ENCODE peak calls at places on chromosomes 5 and 9, in five cellular contexts. L is H1, H is K562, F is GM23338, P is GM12878. Q is an unnamed sample.

GRCh38 chr9:113398796-113399195 is 2.3 kb downstream of the ALAD start:
- DNase-seq in H (no peak), P (no peak), F (no peak), L (no peak), Q (no peak)

GRCh38 chr9:22147818-22148573 is 138.9 kb upstream of the CDKN2B start:
- DNase-seq in H (no peak), F (no peak), L (no peak), P (no peak), Q (peak; percentile 55)

GRCh38 chr5:108788142-108788541 is 40.4 kb downstream of the FER start:
- DNase-seq in H (no peak), F (no peak), P (no peak), L (no peak), Q (no peak)

GRCh38 chr9:133121200-133122166 is at the start of gene RALGDS:
- DNase-seq in L (peak; percentile 94), F (peak; percentile 94), P (no peak), H (peak; percentile 90), Q (peak; percentile 61)

GRCh38 chr5:107783551-107783950 is 112.8 kb upstream of the EFNA5 start:
- DNase-seq in H (no peak), P (no peak), F (no peak), L (no peak), Q (no peak)

GRCh38 chr5:87121315-87122170 is 146.1 kb upstream of the RASA1 start:
- DNase-seq in P (peak; percentile 75), L (no peak), F (no peak), H (peak; percentile 53), Q (peak; percentile 16)

GRCh38 chr5:77167695-77168111 is 42.8 kb upstream of the PDE8B start:
- DNase-seq in H (no peak), L (no peak), P (no peak), F (no peak), Q (no peak)

GRCh38 chr5:106205916-106206571 is 1464.7 kb downstream of the EFNA5 start:
- DNase-seq in L (no peak), F (no peak), H (no peak), P (no peak), Q (no peak)

GRCh38 chr5:150116667-150117395 is 30.5 kb upstream of the CSF1R start:
- DNase-seq in P (no peak), F (no peak), H (peak; percentile 50), L (no peak), Q (no peak)

GRCh38 chr9:96447406-96447805 is 2.6 kb upstream of the HABP4 start:
- DNase-seq in P (no peak), L (no peak), H (no peak), F (no peak), Q (no peak)

GRCh38 chr5:10145922-10146321 is 103.8 kb downstream of the ATPSCKMT start:
- DNase-seq in L (no peak), P (peak; percentile 5), F (peak; percentile 47), H (peak; percentile 45), Q (peak; percentile 20)

GRCh38 chr5:10138385-10139057 is 111.2 kb downstream of the ATPSCKMT start:
- DNase-seq in H (no peak), P (no peak), F (no peak), L (no peak), Q (no peak)

GRCh38 chr5:10144040-10144439 is 105.6 kb downstream of the ATPSCKMT start:
- DNase-seq in F (no peak), H (no peak), P (no peak), L (no peak), Q (no peak)

DNA sequence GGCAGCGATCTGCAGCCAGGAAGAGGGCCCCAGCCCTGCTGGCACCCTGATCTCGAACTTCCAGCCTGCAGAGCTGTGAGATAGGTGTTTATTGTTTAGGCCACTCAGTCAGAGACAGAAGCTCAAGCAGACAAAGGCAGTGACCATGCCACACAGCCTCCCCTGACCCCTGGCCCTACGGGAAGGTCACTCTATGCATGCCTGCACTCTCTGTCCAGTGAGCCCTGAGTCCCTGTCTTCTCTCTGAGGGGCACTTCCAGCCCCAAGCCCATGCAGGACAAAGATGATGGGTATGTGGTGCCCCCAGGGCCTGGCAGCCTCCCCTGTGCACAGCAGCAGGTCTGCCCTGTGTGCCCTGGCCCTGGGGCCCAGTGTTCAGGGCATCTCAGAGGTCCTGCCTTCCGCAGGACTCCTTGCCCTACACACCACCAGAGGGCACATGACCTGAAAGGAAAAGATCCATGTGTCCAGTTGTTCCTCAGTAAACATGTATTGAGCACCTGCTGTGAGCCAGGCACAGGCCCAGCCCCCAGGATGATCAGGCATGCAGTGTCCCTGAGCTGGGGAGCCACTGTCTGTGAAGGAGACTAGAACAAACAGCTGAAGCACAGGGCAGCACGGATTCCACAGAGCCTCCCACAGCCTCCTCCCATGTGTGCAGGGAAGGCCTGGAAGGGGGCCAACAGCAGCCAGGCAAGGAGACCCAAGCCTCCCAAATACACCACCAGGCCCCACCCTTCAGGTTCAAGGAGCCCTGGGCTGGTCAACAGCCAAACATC is 109.3 kb downstream of the ATPSCKMT start:
- DNase-seq in L (no peak), H (peak; percentile 33), P (no peak), F (peak; percentile 51), Q (peak; percentile 35)
- TF ChIP-seq CREB1 in L (no peak), H (no peak), P (no peak), F (no peak), Q (no peak)

DNA sequence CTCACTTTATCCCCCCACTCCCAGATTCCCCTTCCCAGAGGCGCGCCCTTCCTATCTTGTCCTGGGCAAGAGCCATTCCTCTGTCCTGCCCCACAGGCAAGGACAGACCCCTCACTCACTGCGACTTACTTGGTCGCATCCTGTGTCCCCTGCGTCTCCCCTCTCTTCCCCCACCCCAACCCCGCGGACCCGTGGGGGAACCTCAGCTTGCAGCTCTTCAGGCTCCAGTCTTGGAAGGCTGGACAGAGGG is 542 bp downstream of the GGTA1 start:
- DNase-seq in L (no peak), F (no peak), H (no peak), P (no peak), Q (no peak)
- H3K4me3 ChIP-seq in L (peak overlapping the region; percentile 60), F (peak overlapping the region; percentile 73), H (no peak overlapping the region), P (no peak overlapping the region), Q (no peak overlapping the region)

GRCh38 chr5:83583859-83584258 is 112.3 kb downstream of the VCAN start:
- DNase-seq in H (no peak), F (no peak), P (no peak), L (no peak), Q (no peak)
- TF ChIP-seq CREB1 in H (no peak), F (no peak), P (no peak), L (no peak), Q (no peak)

GRCh38 chr5:136364307-136364706 is 1.0 kb downstream of the TRPC7 start:
- DNase-seq in F (peak; percentile 38), H (peak; percentile 9), P (no peak), L (no peak), Q (no peak)
- H3K4me3 ChIP-seq in F (no peak overlapping the region), H (no peak overlapping the region), P (no peak overlapping the region), L (no peak overlapping the region), Q (no peak overlapping the region)

GRCh38 chr5:14580037-14581034 is 1.3 kb upstream of the OTULINL start:
- DNase-seq in P (no peak), L (no peak), F (no peak), H (no peak), Q (no peak)
- TF ChIP-seq CREB1 in P (no peak), L (no peak), F (no peak), H (no peak), Q (no peak)

Q was measured in HepG2.